ENCODE peak calls at places on chromosomes 12 and 14, in four cellular contexts. One of them, this sample, is unnamed.

GRCh38 chr14:106686533-106686932 is 1160.2 kb downstream of the TMEM121 start:
- DNase-seq in naive B cell: no peak
- DNase-seq in activated CD8-positive, alpha-beta T cell treated with anti-CD3 and anti-CD28 coated beads, Interleukin-2, amount 10 ng/mL, durations not matched to agents 7 days and 5 days: no peak
- DNase-seq in RWPE1: no peak
- DNase-seq in this sample: no peak

GRCh38 chr12:104578453-104578852 is 121.7 kb downstream of the CHST11 start:
- DNase-seq in activated CD8-positive, alpha-beta T cell treated with anti-CD3 and anti-CD28 coated beads, Interleukin-2, amount 10 ng/mL, durations not matched to agents 7 days and 5 days: no peak
- DNase-seq in naive B cell: no peak
- DNase-seq in RWPE1: no peak
- DNase-seq in this sample: no peak

GRCh38 chr14:75126121-75126544 is 715 bp downstream of the NEK9 start:
- DNase-seq in activated CD8-positive, alpha-beta T cell treated with anti-CD3 and anti-CD28 coated beads, Interleukin-2, amount 10 ng/mL, durations not matched to agents 7 days and 5 days: no peak
- DNase-seq in naive B cell: peak; percentile 17
- DNase-seq in RWPE1: peak; percentile 8
- DNase-seq in this sample: no peak

GRCh38 chr12:129827102-129827873 is 76.5 kb downstream of the TMEM132D start:
- DNase-seq in activated CD8-positive, alpha-beta T cell treated with anti-CD3 and anti-CD28 coated beads, Interleukin-2, amount 10 ng/mL, durations not matched to agents 7 days and 5 days: no peak
- DNase-seq in RWPE1: no peak
- DNase-seq in naive B cell: no peak
- DNase-seq in this sample: no peak

GRCh38 chr14:31230559-31230958 is 23.0 kb upstream of the HECTD1 start:
- DNase-seq in RWPE1: no peak
- DNase-seq in naive B cell: no peak
- DNase-seq in activated CD8-positive, alpha-beta T cell treated with anti-CD3 and anti-CD28 coated beads, Interleukin-2, amount 10 ng/mL, durations not matched to agents 7 days and 5 days: no peak
- DNase-seq in this sample: no peak

GRCh38 chr14:95258156-95258555 is 61.6 kb downstream of the CLMN start:
- DNase-seq in RWPE1: no peak
- DNase-seq in activated CD8-positive, alpha-beta T cell treated with anti-CD3 and anti-CD28 coated beads, Interleukin-2, amount 10 ng/mL, durations not matched to agents 7 days and 5 days: no peak
- DNase-seq in naive B cell: no peak
- DNase-seq in this sample: no peak

GRCh38 chr14:96260341-96260821 is 4.4 kb downstream of the BDKRB1 start:
- DNase-seq in activated CD8-positive, alpha-beta T cell treated with anti-CD3 and anti-CD28 coated beads, Interleukin-2, amount 10 ng/mL, durations not matched to agents 7 days and 5 days: no peak
- DNase-seq in RWPE1: no peak
- DNase-seq in naive B cell: no peak
- DNase-seq in this sample: no peak

GRCh38 chr12:90102957-90103652 is 394.5 kb upstream of the ATP2B1 start:
- DNase-seq in activated CD8-positive, alpha-beta T cell treated with anti-CD3 and anti-CD28 coated beads, Interleukin-2, amount 10 ng/mL, durations not matched to agents 7 days and 5 days: peak; percentile 34
- DNase-seq in naive B cell: peak; percentile 27
- DNase-seq in RWPE1: peak; percentile 34
- DNase-seq in this sample: peak; percentile 44

GRCh38 chr12:50099302-50100008 is 4.4 kb upstream of the GPD1 start:
- DNase-seq in RWPE1: no peak
- DNase-seq in naive B cell: no peak
- DNase-seq in activated CD8-positive, alpha-beta T cell treated with anti-CD3 and anti-CD28 coated beads, Interleukin-2, amount 10 ng/mL, durations not matched to agents 7 days and 5 days: no peak
- DNase-seq in this sample: no peak

GRCh38 chr14:91158091-91158790 is 44.4 kb downstream of the DGLUCY start:
- DNase-seq in naive B cell: no peak
- DNase-seq in RWPE1: peak; percentile 30
- DNase-seq in activated CD8-positive, alpha-beta T cell treated with anti-CD3 and anti-CD28 coated beads, Interleukin-2, amount 10 ng/mL, durations not matched to agents 7 days and 5 days: no peak
- DNase-seq in this sample: no peak

GRCh38 chr14:32608880-32609279 is 279.8 kb downstream of the AKAP6 start:
- DNase-seq in naive B cell: no peak
- DNase-seq in RWPE1: peak; percentile 20
- DNase-seq in activated CD8-positive, alpha-beta T cell treated with anti-CD3 and anti-CD28 coated beads, Interleukin-2, amount 10 ng/mL, durations not matched to agents 7 days and 5 days: no peak
- DNase-seq in this sample: no peak

GRCh38 chr14:22272408-22272807 is 316.6 kb downstream of the DAD1 start:
- DNase-seq in RWPE1: no peak
- DNase-seq in activated CD8-positive, alpha-beta T cell treated with anti-CD3 and anti-CD28 coated beads, Interleukin-2, amount 10 ng/mL, durations not matched to agents 7 days and 5 days: no peak
- DNase-seq in naive B cell: no peak
- DNase-seq in this sample: no peak

GRCh38 chr12:108104657-108105056 is 24.4 kb upstream of the WSCD2 start:
- DNase-seq in naive B cell: no peak
- DNase-seq in activated CD8-positive, alpha-beta T cell treated with anti-CD3 and anti-CD28 coated beads, Interleukin-2, amount 10 ng/mL, durations not matched to agents 7 days and 5 days: no peak
- DNase-seq in RWPE1: no peak
- DNase-seq in this sample: no peak

GRCh38 chr14:29814153-29815057 is 113.2 kb downstream of the PRKD1 start:
- DNase-seq in RWPE1: no peak
- DNase-seq in activated CD8-positive, alpha-beta T cell treated with anti-CD3 and anti-CD28 coated beads, Interleukin-2, amount 10 ng/mL, durations not matched to agents 7 days and 5 days: no peak
- DNase-seq in naive B cell: no peak
- DNase-seq in this sample: no peak

GRCh38 chr14:73763396-73763795 is 49.2 kb upstream of the PNMA1 start:
- DNase-seq in activated CD8-positive, alpha-beta T cell treated with anti-CD3 and anti-CD28 coated beads, Interleukin-2, amount 10 ng/mL, durations not matched to agents 7 days and 5 days: no peak
- DNase-seq in RWPE1: no peak
- DNase-seq in naive B cell: no peak
- DNase-seq in this sample: no peak

GRCh38 chr14:69828372-69828771 is 31.3 kb upstream of the SLC10A1 start:
- DNase-seq in RWPE1: no peak
- DNase-seq in activated CD8-positive, alpha-beta T cell treated with anti-CD3 and anti-CD28 coated beads, Interleukin-2, amount 10 ng/mL, durations not matched to agents 7 days and 5 days: no peak
- DNase-seq in naive B cell: no peak
- DNase-seq in this sample: no peak

GRCh38 chr12:87841935-87842334 is 187.3 kb downstream of the C12orf50 start:
- DNase-seq in naive B cell: no peak
- DNase-seq in RWPE1: no peak
- DNase-seq in activated CD8-positive, alpha-beta T cell treated with anti-CD3 and anti-CD28 coated beads, Interleukin-2, amount 10 ng/mL, durations not matched to agents 7 days and 5 days: no peak
- DNase-seq in this sample: no peak

GRCh38 chr12:3456809-3457208 is 34.2 kb upstream of the PRMT8 start:
- DNase-seq in activated CD8-positive, alpha-beta T cell treated with anti-CD3 and anti-CD28 coated beads, Interleukin-2, amount 10 ng/mL, durations not matched to agents 7 days and 5 days: no peak
- DNase-seq in naive B cell: no peak
- DNase-seq in RWPE1: no peak
- DNase-seq in this sample: no peak

GRCh38 chr12:111150476-111150875 is 218.4 kb downstream of the PHETA1 start:
- DNase-seq in naive B cell: no peak
- DNase-seq in RWPE1: no peak
- DNase-seq in activated CD8-positive, alpha-beta T cell treated with anti-CD3 and anti-CD28 coated beads, Interleukin-2, amount 10 ng/mL, durations not matched to agents 7 days and 5 days: no peak
- DNase-seq in this sample: no peak

GRCh38 chr12:67366530-67367196 is 97.5 kb downstream of the CAND1 start:
- DNase-seq in activated CD8-positive, alpha-beta T cell treated with anti-CD3 and anti-CD28 coated beads, Interleukin-2, amount 10 ng/mL, durations not matched to agents 7 days and 5 days: no peak
- DNase-seq in RWPE1: no peak
- DNase-seq in naive B cell: no peak
- DNase-seq in this sample: no peak

GRCh38 chr14:55388160-55388559 is 23.5 kb downstream of the ATG14 start:
- DNase-seq in naive B cell: no peak
- DNase-seq in RWPE1: no peak
- DNase-seq in activated CD8-positive, alpha-beta T cell treated with anti-CD3 and anti-CD28 coated beads, Interleukin-2, amount 10 ng/mL, durations not matched to agents 7 days and 5 days: no peak
- DNase-seq in this sample: no peak

GRCh38 chr12:114579389-114579788 is 104.6 kb downstream of the TBX3 start:
- DNase-seq in activated CD8-positive, alpha-beta T cell treated with anti-CD3 and anti-CD28 coated beads, Interleukin-2, amount 10 ng/mL, durations not matched to agents 7 days and 5 days: no peak
- DNase-seq in RWPE1: no peak
- DNase-seq in naive B cell: no peak
- DNase-seq in this sample: no peak

GRCh38 chr12:50062733-50063452 is 5.5 kb downstream of the ASIC1 start:
- DNase-seq in activated CD8-positive, alpha-beta T cell treated with anti-CD3 and anti-CD28 coated beads, Interleukin-2, amount 10 ng/mL, durations not matched to agents 7 days and 5 days: no peak
- DNase-seq in RWPE1: no peak
- DNase-seq in naive B cell: no peak
- DNase-seq in this sample: no peak

GRCh38 chr12:15534322-15534721 is 212.0 kb downstream of the PTPRO start:
- DNase-seq in RWPE1: no peak
- DNase-seq in naive B cell: peak; percentile 15
- DNase-seq in activated CD8-positive, alpha-beta T cell treated with anti-CD3 and anti-CD28 coated beads, Interleukin-2, amount 10 ng/mL, durations not matched to agents 7 days and 5 days: peak; percentile 59
- DNase-seq in this sample: no peak

GRCh38 chr14:101458536-101459391 is 102.5 kb upstream of the DIO3 start:
- DNase-seq in activated CD8-positive, alpha-beta T cell treated with anti-CD3 and anti-CD28 coated beads, Interleukin-2, amount 10 ng/mL, durations not matched to agents 7 days and 5 days: no peak
- DNase-seq in naive B cell: no peak
- DNase-seq in RWPE1: no peak
- DNase-seq in this sample: no peak

GRCh38 chr12:95204141-95204866 is 13.0 kb downstream of the FGD6 start:
- DNase-seq in RWPE1: peak; percentile 96
- DNase-seq in naive B cell: no peak
- DNase-seq in activated CD8-positive, alpha-beta T cell treated with anti-CD3 and anti-CD28 coated beads, Interleukin-2, amount 10 ng/mL, durations not matched to agents 7 days and 5 days: no peak
- DNase-seq in this sample: no peak

GRCh38 chr12:13046914-13047472 is 2.8 kb downstream of the FAM234B start:
- DNase-seq in naive B cell: no peak
- DNase-seq in RWPE1: no peak
- DNase-seq in activated CD8-positive, alpha-beta T cell treated with anti-CD3 and anti-CD28 coated beads, Interleukin-2, amount 10 ng/mL, durations not matched to agents 7 days and 5 days: no peak
- DNase-seq in this sample: no peak

GRCh38 chr12:52215587-52216031 is 17.4 kb upstream of the KRT7 start:
- DNase-seq in activated CD8-positive, alpha-beta T cell treated with anti-CD3 and anti-CD28 coated beads, Interleukin-2, amount 10 ng/mL, durations not matched to agents 7 days and 5 days: no peak
- DNase-seq in naive B cell: no peak
- DNase-seq in RWPE1: peak; percentile 97
- DNase-seq in this sample: no peak

GRCh38 chr14:68608235-68608962 is 184.5 kb downstream of the ZFP36L1 start:
- DNase-seq in naive B cell: no peak
- DNase-seq in activated CD8-positive, alpha-beta T cell treated with anti-CD3 and anti-CD28 coated beads, Interleukin-2, amount 10 ng/mL, durations not matched to agents 7 days and 5 days: no peak
- DNase-seq in RWPE1: no peak
- DNase-seq in this sample: no peak

GRCh38 chr14:91376547-91377477 is 40.8 kb downstream of the CCDC88C start:
- DNase-seq in RWPE1: no peak
- DNase-seq in naive B cell: no peak
- DNase-seq in activated CD8-positive, alpha-beta T cell treated with anti-CD3 and anti-CD28 coated beads, Interleukin-2, amount 10 ng/mL, durations not matched to agents 7 days and 5 days: no peak
- DNase-seq in this sample: no peak

GRCh38 chr14:54758041-54758440 is 144.6 kb downstream of the GCH1 start:
- DNase-seq in activated CD8-positive, alpha-beta T cell treated with anti-CD3 and anti-CD28 coated beads, Interleukin-2, amount 10 ng/mL, durations not matched to agents 7 days and 5 days: no peak
- DNase-seq in RWPE1: peak; percentile 11
- DNase-seq in naive B cell: no peak
- DNase-seq in this sample: no peak

GRCh38 chr14:90681889-90682429 is 134.3 kb downstream of the TTC7B start:
- DNase-seq in RWPE1: peak; percentile 32
- DNase-seq in activated CD8-positive, alpha-beta T cell treated with anti-CD3 and anti-CD28 coated beads, Interleukin-2, amount 10 ng/mL, durations not matched to agents 7 days and 5 days: no peak
- DNase-seq in naive B cell: no peak
- DNase-seq in this sample: no peak

GRCh38 chr14:84071061-84071460 is 1458.9 kb upstream of the FLRT2 start:
- DNase-seq in RWPE1: no peak
- DNase-seq in activated CD8-positive, alpha-beta T cell treated with anti-CD3 and anti-CD28 coated beads, Interleukin-2, amount 10 ng/mL, durations not matched to agents 7 days and 5 days: no peak
- DNase-seq in naive B cell: no peak
- DNase-seq in this sample: no peak

GRCh38 chr12:101356794-101357193 is 50.8 kb downstream of the ARL1 start:
- DNase-seq in naive B cell: no peak
- DNase-seq in activated CD8-positive, alpha-beta T cell treated with anti-CD3 and anti-CD28 coated beads, Interleukin-2, amount 10 ng/mL, durations not matched to agents 7 days and 5 days: no peak
- DNase-seq in RWPE1: no peak
- DNase-seq in this sample: no peak

GRCh38 chr12:105461276-105461975 is 130.9 kb downstream of the C12orf75 start:
- DNase-seq in activated CD8-positive, alpha-beta T cell treated with anti-CD3 and anti-CD28 coated beads, Interleukin-2, amount 10 ng/mL, durations not matched to agents 7 days and 5 days: no peak
- DNase-seq in naive B cell: no peak
- DNase-seq in RWPE1: no peak
- DNase-seq in this sample: no peak

GRCh38 chr14:68657300-68658028 is 135.4 kb downstream of the ZFP36L1 start:
- DNase-seq in RWPE1: no peak
- DNase-seq in activated CD8-positive, alpha-beta T cell treated with anti-CD3 and anti-CD28 coated beads, Interleukin-2, amount 10 ng/mL, durations not matched to agents 7 days and 5 days: no peak
- DNase-seq in naive B cell: no peak
- DNase-seq in this sample: no peak

GRCh38 chr14:34368115-34368970 is 93.7 kb downstream of the SPTSSA start:
- DNase-seq in naive B cell: no peak
- DNase-seq in RWPE1: no peak
- DNase-seq in activated CD8-positive, alpha-beta T cell treated with anti-CD3 and anti-CD28 coated beads, Interleukin-2, amount 10 ng/mL, durations not matched to agents 7 days and 5 days: no peak
- DNase-seq in this sample: no peak

GRCh38 chr14:91745329-91745728 is 13.4 kb upstream of the CATSPERB start:
- DNase-seq in naive B cell: no peak
- DNase-seq in activated CD8-positive, alpha-beta T cell treated with anti-CD3 and anti-CD28 coated beads, Interleukin-2, amount 10 ng/mL, durations not matched to agents 7 days and 5 days: no peak
- DNase-seq in RWPE1: no peak
- DNase-seq in this sample: no peak